ENCODE peak calls at places on chromosomes 2 and 18, in ten cellular contexts. D, T, H, U, O, E, B, X, R and V are unnamed samples.

GRCh38 chr18:67553471-67553870 is 37.0 kb upstream of the DSEL start:
- DNase-seq in D (peak), T (no peak), H (no peak), U (no peak), O (no peak), E (no peak), B (no peak), X (no peak), R (no peak), V (peak)

GRCh38 chr18:8235916-8236315 is 373.3 kb upstream of the RAB12 start:
- DNase-seq in D (no peak), T (no peak), H (no peak), U (no peak), O (no peak), E (no peak), B (no peak), X (no peak), R (no peak), V (no peak)

GRCh38 chr2:186540971-186541370 is 48.9 kb upstream of the ITGAV start:
- DNase-seq in D (no peak), T (peak), H (no peak), U (no peak), O (no peak), E (peak), B (no peak), X (no peak), R (peak), V (no peak)

GRCh38 chr2:64796926-64797325 is 143.2 kb upstream of the SERTAD2 start:
- DNase-seq in D (no peak), T (no peak), H (no peak), U (no peak), O (no peak), E (no peak), B (no peak), X (no peak), R (no peak), V (no peak)

GRCh38 chr2:65396348-65397026 is 35.9 kb downstream of the SPRED2 start:
- DNase-seq in D (peak), T (no peak), H (peak), U (peak), O (no peak), E (peak), B (no peak), X (peak), R (no peak), V (peak)

GRCh38 chr18:70148039-70148438 is 57.4 kb downstream of the RTTN start:
- DNase-seq in D (no peak), T (no peak), H (no peak), U (no peak), O (no peak), E (no peak), B (no peak), X (no peak), R (no peak), V (no peak)

GRCh38 chr2:464562-465309 is 176.8 kb upstream of the ALKAL2 start:
- DNase-seq in D (no peak), T (no peak), H (no peak), U (no peak), O (no peak), E (no peak), B (no peak), X (no peak), R (no peak), V (no peak)

GRCh38 chr2:101493074-101493473 is 18.2 kb upstream of the RFX8 start:
- DNase-seq in D (no peak), T (no peak), H (no peak), U (no peak), O (no peak), E (no peak), B (no peak), X (no peak), R (no peak), V (peak)

GRCh38 chr2:227472265-227473018 is 486 bp downstream of the AGFG1 start:
- DNase-seq in D (peak), T (no peak), H (no peak), U (peak), O (no peak), E (no peak), B (peak), X (no peak), R (no peak), V (peak)

GRCh38 chr2:178069551-178069950 is 3.0 kb downstream of the PDE11A start:
- DNase-seq in D (no peak), T (no peak), H (no peak), U (no peak), O (no peak), E (no peak), B (no peak), X (no peak), R (no peak), V (no peak)

GRCh38 chr2:99066075-99066557 is 75.4 kb upstream of the C2orf15 start:
- DNase-seq in D (peak), T (peak), H (peak), U (peak), O (no peak), E (peak), B (no peak), X (peak), R (no peak), V (peak)

GRCh38 chr18:68800075-68800474 is 2.2 kb downstream of the CCDC102B start:
- DNase-seq in D (peak), T (no peak), H (no peak), U (peak), O (no peak), E (no peak), B (no peak), X (peak), R (no peak), V (peak)

GRCh38 chr18:35267161-35267651 is 22.8 kb downstream of the ZSCAN30 start:
- DNase-seq in D (peak), T (no peak), H (no peak), U (peak), O (no peak), E (no peak), B (no peak), X (peak), R (no peak), V (peak)

GRCh38 chr2:239154971-239155805 is 245.6 kb downstream of the HDAC4 start:
- DNase-seq in D (no peak), T (no peak), H (no peak), U (no peak), O (peak), E (no peak), B (peak), X (no peak), R (no peak), V (no peak)

GRCh38 chr2:10375570-10376266 is 72.4 kb downstream of the ODC1 start:
- DNase-seq in D (no peak), T (no peak), H (no peak), U (no peak), O (no peak), E (no peak), B (no peak), X (no peak), R (no peak), V (no peak)

GRCh38 chr2:24024018-24024417 is 14.1 kb downstream of the MFSD2B start:
- DNase-seq in D (peak), T (no peak), H (no peak), U (peak), O (no peak), E (peak), B (no peak), X (peak), R (no peak), V (peak)

GRCh38 chr2:198657520-198658121 is 800.1 kb downstream of the SATB2 start:
- DNase-seq in D (peak), T (no peak), H (peak), U (peak), O (no peak), E (no peak), B (peak), X (peak), R (no peak), V (peak)

GRCh38 chr18:49846263-49846662 is 32.9 kb upstream of the ACAA2 start:
- DNase-seq in D (peak), T (peak), H (no peak), U (peak), O (no peak), E (peak), B (no peak), X (peak), R (peak), V (peak)

GRCh38 chr2:64751286-64752260 is 97.9 kb upstream of the SERTAD2 start:
- DNase-seq in D (peak), T (no peak), H (peak), U (peak), O (no peak), E (no peak), B (peak), X (peak), R (no peak), V (peak)

GRCh38 chr2:165044505-165045303 is 89.4 kb upstream of the SLC38A11 start:
- DNase-seq in D (no peak), T (no peak), H (no peak), U (no peak), O (no peak), E (no peak), B (no peak), X (no peak), R (no peak), V (no peak)

GRCh38 chr2:160406591-160407392 is 86.8 kb downstream of the RBMS1 start:
- DNase-seq in D (peak), T (no peak), H (peak), U (peak), O (peak), E (peak), B (no peak), X (peak), R (no peak), V (peak)

GRCh38 chr2:114442545-114442944 is at the start of gene DPP10:
- DNase-seq in D (peak), T (no peak), H (peak), U (peak), O (no peak), E (no peak), B (peak), X (peak), R (no peak), V (no peak)

GRCh38 chr2:154527962-154528361 is 170.5 kb upstream of the KCNJ3 start:
- DNase-seq in D (no peak), T (no peak), H (no peak), U (no peak), O (no peak), E (no peak), B (no peak), X (no peak), R (no peak), V (no peak)

GRCh38 chr2:43077876-43078275 is 148.5 kb downstream of the ZFP36L2 start:
- DNase-seq in D (no peak), T (no peak), H (no peak), U (no peak), O (no peak), E (no peak), B (no peak), X (no peak), R (no peak), V (no peak)

GRCh38 chr2:145156199-145156598 is 636.3 kb upstream of the ZEB2 start:
- DNase-seq in D (no peak), T (no peak), H (no peak), U (no peak), O (no peak), E (no peak), B (no peak), X (no peak), R (no peak), V (peak)

GRCh38 chr2:127165539-127165935 is 54.6 kb downstream of the CYP27C1 start:
- DNase-seq in D (no peak), T (no peak), H (no peak), U (no peak), O (peak), E (no peak), B (no peak), X (no peak), R (no peak), V (no peak)

GRCh38 chr2:97664636-97664970 is 759 bp upstream of the ACTR1B start:
- DNase-seq in D (no peak), T (no peak), H (no peak), U (no peak), O (no peak), E (no peak), B (no peak), X (no peak), R (no peak), V (no peak)

GRCh38 chr2:205531082-205531481 is 151.2 kb upstream of the NRP2 start:
- DNase-seq in D (no peak), T (no peak), H (no peak), U (no peak), O (no peak), E (no peak), B (no peak), X (no peak), R (no peak), V (no peak)

GRCh38 chr2:169363027-169363569 is 764 bp upstream of the LRP2 start:
- DNase-seq in D (peak), T (no peak), H (peak), U (peak), O (no peak), E (no peak), B (peak), X (no peak), R (no peak), V (no peak)

GRCh38 chr2:2879776-2880175 is 497.8 kb downstream of the EIPR1 start:
- DNase-seq in D (no peak), T (no peak), H (no peak), U (no peak), O (no peak), E (no peak), B (no peak), X (no peak), R (no peak), V (no peak)

GRCh38 chr2:237073552-237073951 is 12.1 kb upstream of the COPS8 start:
- DNase-seq in D (peak), T (no peak), H (peak), U (peak), O (no peak), E (peak), B (no peak), X (peak), R (peak), V (peak)

GRCh38 chr2:111618577-111618930 is 265.4 kb downstream of the ANAPC1 start:
- DNase-seq in D (no peak), T (no peak), H (no peak), U (no peak), O (no peak), E (peak), B (no peak), X (no peak), R (no peak), V (no peak)

GRCh38 chr2:111616651-111617218 is 267.3 kb downstream of the ANAPC1 start:
- DNase-seq in D (no peak), T (no peak), H (no peak), U (no peak), O (no peak), E (no peak), B (no peak), X (no peak), R (no peak), V (no peak)

GRCh38 chr2:111617299-111617803 is 266.6 kb downstream of the ANAPC1 start:
- DNase-seq in D (peak), T (no peak), H (peak), U (no peak), O (no peak), E (no peak), B (no peak), X (peak), R (no peak), V (peak)

GRCh38 chr2:111617804-111618576 is 266.0 kb downstream of the ANAPC1 start:
- DNase-seq in D (no peak), T (no peak), H (no peak), U (no peak), O (no peak), E (no peak), B (no peak), X (peak), R (no peak), V (no peak)

GRCh38 chr2:111618953-111619902 is 264.8 kb downstream of the ANAPC1 start:
- DNase-seq in D (peak), T (no peak), H (no peak), U (peak), O (no peak), E (no peak), B (no peak), X (peak), R (no peak), V (peak)
- TF ChIP-seq CTCF in D (peak), T (no peak), H (no peak), U (peak), O (no peak), E (no peak), B (no peak), X (no peak), R (no peak), V (peak)

DNA sequence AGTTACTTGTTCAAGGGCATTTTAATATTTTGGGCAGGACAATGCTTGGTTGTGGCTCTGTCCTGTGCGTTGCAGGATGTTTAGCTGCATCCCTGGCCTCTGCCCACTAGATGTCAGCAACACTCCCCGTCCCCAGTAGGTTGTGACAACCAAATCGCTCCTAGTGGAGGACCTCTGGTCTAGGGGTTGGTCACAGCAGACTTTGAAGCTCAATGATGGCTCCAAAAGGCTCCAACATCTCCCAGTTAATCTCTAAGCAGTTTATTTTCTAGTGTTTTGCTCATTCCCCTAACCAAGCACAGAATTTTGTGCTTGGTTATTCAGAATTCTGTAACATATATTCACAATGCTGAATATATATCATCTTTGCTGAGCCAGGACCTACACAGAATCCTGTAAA is 67.0 kb downstream of the CHRNA1 start:
- DNase-seq in D (peak), T (no peak), H (peak), U (peak), O (no peak), E (peak), B (peak), X (peak), R (no peak), V (peak)
- TF ChIP-seq CTCF in D (peak), T (peak), H (peak), U (peak), O (peak), E (peak), B (peak), X (peak), R (peak), V (peak)

GRCh38 chr2:200308421-200309295 is 2.2 kb downstream of the SPATS2L start:
- DNase-seq in D (peak), T (no peak), H (no peak), U (peak), O (no peak), E (no peak), B (no peak), X (no peak), R (no peak), V (peak)
- TF ChIP-seq CTCF in D (peak), T (peak), H (no peak), U (peak), O (no peak), E (peak), B (no peak), X (no peak), R (peak), V (no peak)

DNA sequence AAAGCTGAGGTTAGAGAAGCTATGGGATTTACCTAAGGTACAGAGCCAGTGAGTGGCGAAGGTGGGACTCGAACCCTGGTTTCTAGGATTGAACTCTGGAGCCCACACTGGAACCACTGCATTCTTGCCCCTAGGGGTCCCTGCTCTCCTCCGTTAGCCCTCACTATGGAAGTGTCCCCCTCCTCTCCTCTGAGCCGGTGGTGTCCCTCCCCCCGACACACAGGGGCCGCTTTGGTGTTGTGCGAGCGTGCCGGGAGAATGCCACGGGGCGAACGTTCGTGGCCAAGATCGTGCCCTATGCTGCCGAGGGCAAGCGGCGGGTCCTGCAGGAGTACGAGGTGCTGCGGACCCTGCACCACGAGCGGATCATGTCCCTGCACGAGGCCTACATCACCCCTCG is 8.5 kb upstream of the GMPPA start:
- DNase-seq in D (no peak), T (no peak), H (no peak), U (no peak), O (no peak), E (no peak), B (no peak), X (no peak), R (no peak), V (no peak)
- TF ChIP-seq CTCF in D (peak), T (no peak), H (no peak), U (peak), O (peak), E (peak), B (no peak), X (no peak), R (no peak), V (peak)